ENCODE peak calls at places on chromosomes 7 and 10, in six cellular contexts. One of them, this sample, is unnamed.

GRCh38 chr7:4797858-4798705 is 22.7 kb downstream of the AP5Z1 start:
- DNase-seq in IMR-90: peak
- DNase-seq in A549: peak
- DNase-seq in K562: peak
- DNase-seq in SK-N-SH: peak
- DNase-seq in HepG2: peak
- DNase-seq in this sample: no peak

GRCh38 chr10:46273506-46274477 is 13.0 kb upstream of the ANTXRL start:
- DNase-seq in IMR-90: no peak
- DNase-seq in A549: no peak
- DNase-seq in K562: no peak
- DNase-seq in SK-N-SH: no peak
- DNase-seq in HepG2: peak
- DNase-seq in this sample: no peak

GRCh38 chr10:61688551-61689308 is 26.0 kb downstream of the CABCOCO1 start:
- DNase-seq in IMR-90: no peak
- DNase-seq in A549: no peak
- DNase-seq in K562: no peak
- DNase-seq in SK-N-SH: no peak
- DNase-seq in HepG2: no peak
- DNase-seq in this sample: no peak

GRCh38 chr7:94336009-94336408 is 58.7 kb upstream of the COL1A2 start:
- DNase-seq in IMR-90: peak
- DNase-seq in A549: no peak
- DNase-seq in K562: no peak
- DNase-seq in SK-N-SH: no peak
- DNase-seq in HepG2: no peak
- DNase-seq in this sample: no peak

GRCh38 chr10:123663522-123663921 is 2.6 kb upstream of the GPR26 start:
- DNase-seq in IMR-90: no peak
- DNase-seq in A549: no peak
- DNase-seq in K562: no peak
- DNase-seq in SK-N-SH: no peak
- DNase-seq in HepG2: no peak
- DNase-seq in this sample: no peak

GRCh38 chr7:1611708-1612241 is 41.9 kb upstream of the PSMG3 start:
- DNase-seq in IMR-90: peak
- DNase-seq in A549: peak
- DNase-seq in K562: no peak
- DNase-seq in SK-N-SH: peak
- DNase-seq in HepG2: no peak
- DNase-seq in this sample: no peak

GRCh38 chr7:157516911-157517781 is 180.3 kb downstream of the DNAJB6 start:
- DNase-seq in IMR-90: no peak
- DNase-seq in A549: no peak
- DNase-seq in K562: no peak
- DNase-seq in SK-N-SH: no peak
- DNase-seq in HepG2: no peak
- DNase-seq in this sample: no peak

GRCh38 chr7:83161186-83161585 is 1.5 kb downstream of the PCLO start:
- DNase-seq in IMR-90: no peak
- DNase-seq in A549: no peak
- DNase-seq in K562: no peak
- DNase-seq in SK-N-SH: no peak
- DNase-seq in HepG2: no peak
- DNase-seq in this sample: no peak

DNA sequence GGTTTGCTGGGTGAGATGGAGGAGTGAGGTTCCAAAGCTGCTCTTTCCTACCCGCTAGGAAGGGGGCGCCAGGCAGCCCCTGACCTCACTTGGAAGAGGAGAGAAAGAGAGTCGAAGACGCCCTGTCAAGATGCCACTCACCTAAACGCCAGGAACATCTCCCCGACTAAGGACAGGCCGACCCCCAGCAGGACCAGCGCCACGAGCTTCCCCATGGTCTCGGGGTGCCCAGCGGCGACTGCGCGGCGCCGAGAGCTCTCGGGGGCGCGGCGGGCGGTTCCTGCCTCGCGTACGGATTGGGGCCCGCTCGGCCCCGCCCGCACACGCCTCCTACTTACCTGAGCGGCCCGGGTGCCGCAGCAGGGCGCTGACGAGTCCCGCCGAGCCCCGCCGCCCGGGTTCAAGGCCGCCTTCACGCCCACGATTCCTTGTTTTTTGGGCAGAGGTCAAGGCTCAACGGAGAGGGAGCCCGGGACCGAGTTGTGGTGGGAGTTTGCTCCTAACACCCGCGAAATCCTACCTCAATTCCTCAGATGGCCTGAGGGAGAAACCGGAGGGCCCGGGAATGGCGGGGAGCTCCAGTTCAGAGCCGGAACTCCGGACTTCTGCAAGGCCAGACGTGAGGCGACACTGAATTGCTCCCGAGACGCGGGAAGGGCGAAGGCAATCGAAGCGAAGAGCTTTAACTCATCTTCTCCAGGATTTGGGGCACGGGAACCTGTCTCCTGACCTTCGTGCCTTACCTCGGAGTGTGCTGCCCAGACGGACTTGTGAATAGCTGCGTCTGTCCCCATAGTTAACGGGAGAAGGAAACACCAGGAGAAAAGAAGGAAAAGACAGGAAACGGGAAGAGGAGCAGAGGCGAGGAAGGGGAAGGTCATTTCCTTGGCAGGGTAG is at the start of gene PON3:
- DNase-seq in IMR-90: no peak
- DNase-seq in A549: peak
- DNase-seq in K562: peak
- DNase-seq in SK-N-SH: no peak
- DNase-seq in HepG2: peak
- DNase-seq in this sample: no peak
- TF ChIP-seq SMC3 in IMR-90: no peak
- TF ChIP-seq SMC3 in A549: peak
- TF ChIP-seq SMC3 in K562: peak
- TF ChIP-seq SMC3 in SK-N-SH: no peak
- TF ChIP-seq SMC3 in HepG2: peak
- TF ChIP-seq SMC3 in this sample: no peak

GRCh38 chr10:79422178-79422892 is 23.1 kb downstream of the ZCCHC24 start:
- DNase-seq in IMR-90: peak
- DNase-seq in A549: no peak
- DNase-seq in K562: no peak
- DNase-seq in SK-N-SH: peak
- DNase-seq in HepG2: no peak
- DNase-seq in this sample: no peak
- TF ChIP-seq SMC3 in IMR-90: peak
- TF ChIP-seq SMC3 in A549: no peak
- TF ChIP-seq SMC3 in K562: no peak
- TF ChIP-seq SMC3 in SK-N-SH: no peak
- TF ChIP-seq SMC3 in HepG2: no peak
- TF ChIP-seq SMC3 in this sample: no peak

DNA sequence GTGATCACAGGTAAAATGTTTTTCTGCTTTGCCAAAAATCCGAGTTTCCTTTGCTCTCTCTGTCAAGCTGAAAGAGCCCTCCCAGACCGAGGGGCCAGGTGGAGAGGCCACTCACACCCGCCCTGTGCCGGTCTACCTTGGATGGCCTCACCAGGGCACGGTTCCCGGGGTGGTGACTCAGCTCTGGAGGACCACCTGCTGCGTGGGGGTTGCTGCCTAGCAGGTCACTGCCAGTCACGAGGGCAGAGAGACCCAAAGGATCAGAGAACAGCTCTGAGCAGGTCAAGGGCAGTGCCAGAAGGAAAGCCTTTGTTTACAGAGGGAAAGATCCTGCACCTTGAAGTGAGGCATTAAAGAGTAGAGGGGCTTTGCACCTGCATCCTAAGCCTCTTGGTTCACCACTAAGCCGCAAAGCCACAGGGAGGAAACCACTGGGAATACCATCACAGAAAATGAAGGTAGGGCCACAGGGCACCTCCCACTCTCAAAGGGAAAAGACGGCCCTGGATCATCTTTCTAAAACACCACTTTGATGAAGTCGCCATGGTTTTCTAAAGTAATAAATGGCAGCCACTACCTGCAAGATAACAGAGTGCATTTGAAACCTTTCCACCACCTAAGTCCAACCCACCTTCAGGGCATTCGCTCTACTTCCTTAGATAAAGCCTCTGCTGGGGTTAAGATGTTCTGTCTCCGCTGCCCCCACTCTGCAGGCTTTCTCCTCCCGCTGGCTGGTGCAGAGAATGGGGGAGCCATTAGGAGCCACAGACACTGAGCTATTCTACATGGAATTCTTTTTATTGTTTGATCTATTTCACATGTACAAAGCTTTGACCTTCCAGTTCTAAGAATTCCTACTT is 160.4 kb upstream of the KLF14 start:
- DNase-seq in IMR-90: peak
- DNase-seq in A549: peak
- DNase-seq in K562: peak
- DNase-seq in SK-N-SH: no peak
- DNase-seq in HepG2: peak
- DNase-seq in this sample: no peak
- TF ChIP-seq SMC3 in IMR-90: no peak
- TF ChIP-seq SMC3 in A549: peak
- TF ChIP-seq SMC3 in K562: no peak
- TF ChIP-seq SMC3 in SK-N-SH: no peak
- TF ChIP-seq SMC3 in HepG2: no peak
- TF ChIP-seq SMC3 in this sample: no peak

GRCh38 chr7:515628-516027 is 4.0 kb downstream of the PDGFA start:
- DNase-seq in IMR-90: no peak
- DNase-seq in A549: no peak
- DNase-seq in K562: no peak
- DNase-seq in SK-N-SH: no peak
- DNase-seq in HepG2: no peak
- DNase-seq in this sample: no peak

GRCh38 chr7:517848-518629 is 1.6 kb downstream of the PDGFA start:
- DNase-seq in IMR-90: peak
- DNase-seq in A549: peak
- DNase-seq in K562: peak
- DNase-seq in SK-N-SH: no peak
- DNase-seq in HepG2: no peak
- DNase-seq in this sample: no peak

GRCh38 chr7:516216-516605 is 3.4 kb downstream of the PDGFA start:
- DNase-seq in IMR-90: no peak
- DNase-seq in A549: no peak
- DNase-seq in K562: no peak
- DNase-seq in SK-N-SH: no peak
- DNase-seq in HepG2: no peak
- DNase-seq in this sample: no peak

GRCh38 chr7:514651-515598 is 4.7 kb downstream of the PDGFA start:
- DNase-seq in IMR-90: no peak
- DNase-seq in A549: no peak
- DNase-seq in K562: peak
- DNase-seq in SK-N-SH: no peak
- DNase-seq in HepG2: no peak
- DNase-seq in this sample: no peak

GRCh38 chr7:516606-517456 is 2.8 kb downstream of the PDGFA start:
- DNase-seq in IMR-90: peak
- DNase-seq in A549: peak
- DNase-seq in K562: peak
- DNase-seq in SK-N-SH: no peak
- DNase-seq in HepG2: peak
- DNase-seq in this sample: no peak
- TF ChIP-seq SMC3 in IMR-90: no peak
- TF ChIP-seq SMC3 in A549: no peak
- TF ChIP-seq SMC3 in K562: no peak
- TF ChIP-seq SMC3 in SK-N-SH: peak
- TF ChIP-seq SMC3 in HepG2: no peak
- TF ChIP-seq SMC3 in this sample: no peak

DNA sequence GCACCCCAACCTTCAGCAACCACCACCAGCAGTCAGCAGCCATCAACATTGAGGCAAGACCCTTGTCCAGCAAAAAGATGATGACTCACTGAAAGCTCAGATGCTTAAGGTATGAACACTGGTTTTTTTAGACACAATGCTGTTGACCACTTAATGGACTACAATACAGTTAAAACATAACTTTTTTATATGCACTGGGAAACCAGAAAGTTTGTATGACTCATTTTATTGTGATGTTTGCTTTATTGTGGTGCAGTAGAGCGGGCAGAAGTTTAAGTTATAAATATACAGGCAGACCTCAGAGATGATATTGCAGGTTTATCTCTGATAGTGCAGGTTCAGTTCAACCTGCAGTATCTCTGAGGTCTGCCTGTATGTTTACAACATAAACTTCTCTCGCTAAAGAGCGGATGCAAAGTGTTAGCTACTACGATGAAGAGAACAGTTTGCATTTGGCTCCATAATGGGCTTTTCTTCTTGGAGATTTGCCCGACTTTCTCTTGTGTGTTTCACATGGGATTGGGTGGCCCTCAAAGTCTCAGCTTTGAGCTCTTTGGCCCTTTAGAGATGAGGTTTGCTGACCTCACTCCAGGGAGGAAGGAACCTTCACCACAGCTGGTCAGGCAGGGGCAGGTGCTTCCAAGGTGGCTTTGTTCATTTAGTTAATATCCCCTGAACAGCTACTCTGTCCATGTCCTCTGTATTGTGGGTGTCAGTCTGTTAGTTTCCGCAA is 84.4 kb upstream of the SHH start:
- DNase-seq in IMR-90: no peak
- DNase-seq in A549: no peak
- DNase-seq in K562: no peak
- DNase-seq in SK-N-SH: no peak
- DNase-seq in HepG2: no peak
- DNase-seq in this sample: no peak
- TF ChIP-seq SMC3 in IMR-90: no peak
- TF ChIP-seq SMC3 in A549: no peak
- TF ChIP-seq SMC3 in K562: no peak
- TF ChIP-seq SMC3 in SK-N-SH: no peak
- TF ChIP-seq SMC3 in HepG2: no peak
- TF ChIP-seq SMC3 in this sample: no peak

GRCh38 chr10:115980470-115980869 is 292.5 kb downstream of the GFRA1 start:
- DNase-seq in IMR-90: no peak
- DNase-seq in A549: no peak
- DNase-seq in K562: no peak
- DNase-seq in SK-N-SH: no peak
- DNase-seq in HepG2: no peak
- DNase-seq in this sample: no peak
- TF ChIP-seq SMC3 in IMR-90: no peak
- TF ChIP-seq SMC3 in A549: no peak
- TF ChIP-seq SMC3 in K562: no peak
- TF ChIP-seq SMC3 in SK-N-SH: no peak
- TF ChIP-seq SMC3 in HepG2: no peak
- TF ChIP-seq SMC3 in this sample: no peak

This sample was measured in GM12878.